ENCODE peak calls at places on chromosomes 2 and 18, in six cellular contexts. R is GM12865, I is adrenal gland, J is AG10803, A is HL-60, K is OCI-LY7. M is an unnamed sample.

GRCh38 chr2:197307933-197308521 is 2.6 kb downstream of the ANKRD44 start:
- DNase-seq in R (peak), I (no peak), J (no peak), A (no peak), K (peak), M (no peak)

GRCh38 chr2:203594541-203594940 is 59.4 kb upstream of the RAPH1 start:
- DNase-seq in R (no peak), I (no peak), J (peak), A (no peak), K (no peak), M (peak)

GRCh38 chr2:96143848-96144480 is 1.3 kb downstream of the DUSP2 start:
- DNase-seq in R (peak), I (no peak), J (no peak), A (no peak), K (peak), M (no peak)

GRCh38 chr2:6784299-6784698 is 81.4 kb downstream of the CMPK2 start:
- DNase-seq in R (no peak), I (no peak), J (no peak), A (no peak), K (no peak), M (no peak)

GRCh38 chr2:137202310-137202709 is 437.0 kb downstream of the THSD7B start:
- DNase-seq in R (no peak), I (no peak), J (no peak), A (no peak), K (no peak), M (no peak)

GRCh38 chr2:225570000-225570399 is 170.5 kb downstream of the NYAP2 start:
- DNase-seq in R (no peak), I (no peak), J (no peak), A (no peak), K (no peak), M (no peak)

GRCh38 chr2:95352291-95353054 is 50.0 kb upstream of the FAHD2A start:
- DNase-seq in R (no peak), I (no peak), J (no peak), A (no peak), K (no peak), M (no peak)

GRCh38 chr2:62845256-62845655 is 139.7 kb downstream of the EHBP1 start:
- DNase-seq in R (no peak), I (no peak), J (no peak), A (no peak), K (no peak), M (no peak)

GRCh38 chr2:26692814-26693286 is 328 bp downstream of the KCNK3 start:
- DNase-seq in R (no peak), I (no peak), J (peak), A (no peak), K (no peak), M (no peak)

GRCh38 chr18:36066001-36066400 is 1.4 kb downstream of the RPRD1A start:
- DNase-seq in R (no peak), I (no peak), J (peak), A (peak), K (no peak), M (no peak)

GRCh38 chr2:52539026-52539964 is 1228.3 kb upstream of the CHAC2 start:
- DNase-seq in R (no peak), I (no peak), J (no peak), A (no peak), K (no peak), M (peak)

GRCh38 chr2:88967844-88968243 is 276.4 kb downstream of the RPIA start:
- DNase-seq in R (peak), I (no peak), J (peak), A (no peak), K (no peak), M (no peak)

GRCh38 chr2:228675042-228675441 is 493.6 kb upstream of the SPHKAP start:
- DNase-seq in R (no peak), I (peak), J (peak), A (no peak), K (no peak), M (no peak)

GRCh38 chr2:10910625-10911024 is 1.1 kb upstream of the KCNF1 start:
- DNase-seq in R (no peak), I (no peak), J (no peak), A (no peak), K (no peak), M (no peak)

GRCh38 chr2:10908195-10908594 is 3.5 kb upstream of the KCNF1 start:
- DNase-seq in R (no peak), I (no peak), J (no peak), A (no peak), K (no peak), M (no peak)

GRCh38 chr2:10911291-10912075 is at the start of gene KCNF1:
- DNase-seq in R (no peak), I (peak), J (peak), A (no peak), K (no peak), M (no peak)

GRCh38 chr2:10909996-10910341 is 1.8 kb upstream of the KCNF1 start:
- DNase-seq in R (no peak), I (no peak), J (no peak), A (no peak), K (no peak), M (no peak)

DNA sequence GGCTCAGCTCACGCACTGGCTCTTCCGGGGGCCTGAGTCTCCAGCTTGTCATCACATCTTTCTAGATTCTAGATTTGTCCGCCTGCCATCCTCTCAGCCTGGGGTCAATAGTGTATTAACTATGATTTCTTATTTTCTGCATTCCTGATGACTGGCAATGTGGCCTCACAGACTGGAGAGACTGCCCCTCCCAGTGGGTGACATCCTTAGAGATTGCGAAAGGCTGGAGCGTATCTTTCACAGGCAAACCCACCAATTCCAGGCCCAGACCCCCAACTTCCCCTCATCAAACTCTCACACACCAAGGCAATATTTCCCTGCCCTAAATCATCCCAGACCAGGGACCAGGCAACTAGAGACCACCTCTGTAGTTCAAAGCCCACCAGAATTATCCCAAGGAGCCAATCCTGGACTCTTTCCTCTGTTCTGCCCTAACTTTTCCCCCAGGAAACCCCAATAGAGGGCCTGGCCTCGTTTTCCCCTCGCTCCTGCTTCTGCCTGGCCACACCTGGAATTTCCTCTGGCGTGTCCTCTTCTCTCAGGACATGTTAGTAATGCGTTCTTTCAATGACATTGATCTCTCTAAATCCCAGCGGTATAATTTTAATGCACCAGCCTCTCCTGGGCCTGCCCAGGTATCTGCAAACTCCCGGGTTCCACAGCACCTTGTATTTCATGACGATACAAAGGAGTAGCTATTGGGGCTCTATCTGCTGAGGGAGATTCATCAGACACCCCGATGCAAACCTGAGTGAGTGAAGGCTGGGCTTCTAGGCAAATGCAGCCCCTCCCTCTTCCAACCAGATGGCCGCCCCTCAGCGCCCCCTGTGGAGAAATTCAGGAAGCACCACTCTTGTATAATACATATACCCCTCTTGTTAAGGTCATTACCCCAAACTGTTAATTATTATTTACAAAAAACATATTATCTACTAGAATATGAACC is 2.4 kb upstream of the KCNF1 start:
- DNase-seq in R (peak), I (no peak), J (no peak), A (no peak), K (peak), M (no peak)
- TF ChIP-seq CTCF in R (peak), I (no peak), J (peak), A (peak), K (peak), M (peak)

DNA sequence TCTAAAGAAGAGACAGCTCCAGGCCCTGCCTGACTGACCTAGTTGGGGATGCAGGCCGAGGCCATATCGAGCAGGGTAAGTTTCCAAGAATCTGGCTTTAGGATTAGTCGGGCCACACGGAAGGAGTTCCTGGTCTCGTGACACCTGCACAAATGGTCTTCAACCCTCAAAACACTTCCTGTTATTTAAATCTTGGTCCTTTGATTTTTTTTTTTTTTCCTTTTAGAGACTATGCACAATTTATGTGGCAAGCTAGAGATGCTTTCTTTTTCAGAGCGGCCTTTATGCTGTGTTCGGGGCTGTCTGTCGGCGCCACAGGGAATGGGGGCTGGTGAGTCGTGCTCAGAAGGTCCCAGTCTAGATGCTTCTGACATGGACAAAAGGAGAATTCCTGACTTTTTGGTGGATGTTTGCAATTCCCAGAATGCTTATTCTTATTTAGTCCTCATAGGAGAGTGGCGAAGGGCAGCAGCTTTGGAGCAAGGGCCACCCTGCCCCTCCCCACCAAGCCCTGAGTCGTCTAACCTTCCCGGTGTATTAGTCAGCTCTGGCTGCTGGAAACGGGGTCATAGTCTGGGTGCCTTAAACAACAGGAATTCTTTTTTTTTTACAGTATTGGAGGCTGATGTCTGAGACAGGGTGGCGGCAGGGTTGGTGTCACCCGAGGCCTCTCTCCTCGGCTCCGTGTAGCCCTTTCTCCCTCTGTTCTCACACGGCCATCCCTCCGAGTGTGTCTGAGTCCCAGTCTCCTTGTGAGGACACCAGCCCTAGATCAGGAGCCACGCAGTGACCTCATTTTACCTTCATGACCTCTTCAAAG is 27.4 kb downstream of the HPCAL1 start:
- DNase-seq in R (no peak), I (peak), J (peak), A (no peak), K (peak), M (no peak)
- H3K4me3 ChIP-seq in R (peak), I (no peak), J (no peak), A (peak), K (peak), M (no peak)

DNA sequence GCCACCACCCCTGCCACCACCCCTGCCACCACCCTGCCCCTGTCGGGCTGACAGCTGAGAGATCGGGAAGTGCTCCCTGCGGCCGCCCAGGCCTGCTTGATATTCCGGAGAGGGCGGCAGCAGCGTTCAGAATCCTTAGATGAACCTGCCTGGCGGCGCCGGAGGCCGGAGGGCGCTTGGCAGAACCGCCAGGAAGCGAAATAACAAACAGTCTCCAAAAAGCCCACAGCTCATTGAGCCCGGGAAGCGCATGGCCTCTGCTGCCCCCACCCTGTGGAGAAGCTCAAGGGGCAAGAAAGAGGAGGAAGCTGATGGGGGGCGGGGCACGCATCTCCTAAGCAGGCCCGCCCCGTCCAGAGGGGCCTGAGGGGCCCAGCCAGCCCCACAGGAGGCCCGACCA is 92.2 kb upstream of the MBOAT2 start:
- DNase-seq in R (no peak), I (peak), J (peak), A (no peak), K (no peak), M (no peak)
- TF ChIP-seq CTCF in R (no peak), I (no peak), J (peak), A (no peak), K (no peak), M (peak)

DNA sequence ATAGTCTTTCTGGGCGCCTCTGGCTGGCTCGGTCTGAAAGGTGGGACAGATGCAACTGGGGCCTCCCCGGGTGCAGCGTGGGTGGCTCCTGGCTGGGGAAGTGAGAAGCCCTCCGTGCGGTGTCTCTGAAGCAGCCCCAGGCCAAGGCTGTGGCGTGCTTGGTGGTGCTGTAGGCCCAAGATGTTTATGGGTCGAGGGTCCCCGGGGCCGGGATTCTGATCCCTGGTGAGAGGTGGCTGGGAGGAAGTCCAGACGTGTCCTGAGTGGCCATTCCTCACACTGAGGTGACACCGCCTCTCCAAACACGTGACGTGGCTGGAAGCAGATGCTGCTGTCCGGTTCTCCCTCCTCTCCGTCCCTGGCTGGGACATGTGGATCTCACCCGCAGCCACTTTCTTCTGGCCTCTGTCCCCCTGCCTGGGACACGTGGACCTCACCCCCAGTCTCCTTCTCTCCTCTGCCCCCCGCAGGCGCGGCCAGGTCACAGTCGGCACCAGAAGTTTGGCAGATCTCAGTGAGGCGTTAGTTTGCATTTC is 12.6 kb downstream of the RTP5 start:
- DNase-seq in R (peak), I (peak), J (no peak), A (no peak), K (peak), M (no peak)
- H3K4me3 ChIP-seq in R (peak), I (no peak), J (peak), A (peak), K (peak), M (peak)

GRCh38 chr2:149686677-149687427 is 99.3 kb upstream of the MMADHC start:
- DNase-seq in R (no peak), I (no peak), J (peak), A (no peak), K (no peak), M (no peak)

GRCh38 chr2:149690825-149691224 is 103.2 kb upstream of the MMADHC start:
- DNase-seq in R (no peak), I (no peak), J (peak), A (no peak), K (no peak), M (no peak)

GRCh38 chr2:149686136-149686535 is 98.6 kb upstream of the MMADHC start:
- DNase-seq in R (no peak), I (no peak), J (no peak), A (no peak), K (no peak), M (no peak)
- TF ChIP-seq CTCF in R (no peak), I (no peak), J (no peak), A (no peak), K (no peak), M (no peak)